ENCODE peak calls at places on chromosomes 12 and 14, in four cellular contexts. J is Right ventricle myocardium superior; E is effector memory CD8-positive, alpha-beta T cell; Z is NCI-H1092 treated with DMSO at 0.1 percent for 48 hours. G is an unnamed sample.
A peak's percentile ranks its signal among the peaks of the same experiment; 100 is the strongest.

GRCh38 chr12:3489057-3489456 is 1.9 kb upstream of the PRMT8 start:
- DNase-seq in E (no peak), Z (no peak), J (no peak), G (no peak)

GRCh38 chr12:108745641-108746040 is 14.3 kb upstream of the CORO1C start:
- DNase-seq in Z (no peak), E (no peak), J (no peak), G (no peak)

GRCh38 chr12:77033658-77034164 is 31.7 kb downstream of the E2F7 start:
- DNase-seq in J (no peak), E (no peak), Z (no peak), G (no peak)

GRCh38 chr14:72801841-72802587 is 91.9 kb downstream of the DPF3 start:
- DNase-seq in J (no peak), E (no peak), Z (no peak), G (no peak)

GRCh38 chr12:64756371-64756770 is 2.8 kb downstream of the GNS start:
- DNase-seq in E (no peak), Z (no peak), J (no peak), G (no peak)

GRCh38 chr14:98006008-98006407 is 1208.8 kb downstream of the VRK1 start:
- DNase-seq in Z (no peak), J (no peak), E (no peak), G (no peak)

GRCh38 chr14:23401331-23401730 is 6.7 kb downstream of the MYH6 start:
- DNase-seq in Z (no peak), J (peak; percentile 37), E (no peak), G (no peak)

GRCh38 chr12:41058266-41058665 is 129.9 kb upstream of the PDZRN4 start:
- DNase-seq in Z (no peak), J (no peak), E (no peak), G (no peak)

GRCh38 chr12:27207626-27208413 is 36.3 kb upstream of the STK38L start:
- DNase-seq in J (no peak), E (no peak), Z (no peak), G (no peak)

GRCh38 chr12:127943481-127944210 is 323.3 kb upstream of the TMEM132C start:
- DNase-seq in Z (no peak), J (no peak), E (no peak), G (no peak)

GRCh38 chr12:88544991-88545684 is 35.1 kb downstream of the KITLG start:
- DNase-seq in J (no peak), Z (no peak), E (no peak), G (no peak)

GRCh38 chr12:11171953-11172675 is 1.1 kb downstream of the SMIM10L1 start:
- DNase-seq in Z (peak; percentile 58), E (no peak), J (no peak), G (peak; percentile 57)

GRCh38 chr12:104482748-104483147 is 26.0 kb downstream of the CHST11 start:
- DNase-seq in Z (no peak), E (no peak), J (no peak), G (no peak)

GRCh38 chr12:128970941-128971340 is 117.7 kb downstream of the GLT1D1 start:
- DNase-seq in E (no peak), Z (no peak), J (no peak), G (no peak)

GRCh38 chr14:63897706-63898105 is 44.9 kb downstream of the SYNE2 start:
- DNase-seq in J (no peak), E (no peak), Z (no peak), G (no peak)

GRCh38 chr12:64318605-64319004 is 72.0 kb downstream of the C12orf56 start:
- DNase-seq in E (no peak), J (no peak), Z (no peak), G (no peak)

GRCh38 chr14:54772451-54772881 is 130.2 kb downstream of the GCH1 start:
- DNase-seq in Z (no peak), E (no peak), J (no peak), G (no peak)

GRCh38 chr14:23379331-23380196 is 2.7 kb downstream of the CMTM5 start:
- DNase-seq in J (peak; percentile 76), E (peak; percentile 59), Z (peak; percentile 44), G (no peak)

GRCh38 chr12:101277443-101277842 is 2.5 kb upstream of the UTP20 start:
- DNase-seq in E (no peak), J (no peak), Z (no peak), G (no peak)

GRCh38 chr14:93989939-93990338 is 7.2 kb upstream of the CCDC197 start:
- DNase-seq in J (no peak), E (no peak), Z (no peak), G (no peak)

GRCh38 chr12:68450947-68451260 is 118.7 kb upstream of the MDM1 start:
- DNase-seq in E (no peak), J (no peak), Z (no peak), G (no peak)

GRCh38 chr12:95551305-95551704 is at the start of gene USP44:
- DNase-seq in Z (no peak), E (no peak), J (no peak), G (no peak)

GRCh38 chr12:96466939-96467751 is 22.2 kb upstream of the CFAP54 start:
- DNase-seq in E (no peak), Z (no peak), J (no peak), G (no peak)

GRCh38 chr12:109291531-109292341 is 17.3 kb downstream of the FOXN4 start:
- DNase-seq in J (peak; percentile 86), E (no peak), Z (peak; percentile 93), G (peak; percentile 93)

GRCh38 chr12:93684716-93685115 is 7.5 kb downstream of the CRADD start:
- DNase-seq in J (no peak), Z (no peak), E (no peak), G (no peak)

GRCh38 chr14:73754911-73755360 is 40.8 kb upstream of the PNMA1 start:
- DNase-seq in E (no peak), J (peak; percentile 73), Z (no peak), G (no peak)

GRCh38 chr12:53869500-53869899 is 69.1 kb upstream of the HOXC13 start:
- DNase-seq in J (no peak), Z (no peak), E (no peak), G (no peak)

GRCh38 chr12:1836854-1837411 is 16.6 kb downstream of the LRTM2 start:
- DNase-seq in J (no peak), E (no peak), Z (peak; percentile 95), G (no peak)

GRCh38 chr12:123519151-123520001 is 14.1 kb downstream of the RILPL1 start:
- DNase-seq in E (no peak), J (peak; percentile 79), Z (no peak), G (no peak)

GRCh38 chr14:23162800-23163199 is 20.7 kb downstream of the SLC7A8 start:
- DNase-seq in J (no peak), Z (no peak), E (no peak), G (no peak)

GRCh38 chr14:90499908-90500664 is 103.3 kb downstream of the CALM1 start:
- DNase-seq in Z (no peak), E (no peak), J (no peak), G (no peak)

G was measured in NCI-H2227 treated with DMSO at 0.1 percent for 48 hours.